ENCODE peak calls at places on chromosomes 16 and 17, in nine cellular contexts. One of them, this sample, is unnamed.

GRCh38 chr16:53412549-53412948 is 21.7 kb upstream of the RBL2 start:
- DNase-seq in GM12878: no peak
- DNase-seq in transverse colon: no peak
- DNase-seq in spleen: no peak
- DNase-seq in GM12891: no peak
- DNase-seq in GM23338: no peak
- DNase-seq in HCT116: no peak
- DNase-seq in HepG2: no peak
- DNase-seq in HL-60: no peak
- DNase-seq in this sample: no peak

GRCh38 chr17:27290916-27291598 is 2.9 kb upstream of the WSB1 start:
- DNase-seq in GM12878: no peak
- DNase-seq in transverse colon: no peak
- DNase-seq in spleen: no peak
- DNase-seq in GM12891: no peak
- DNase-seq in GM23338: no peak
- DNase-seq in HCT116: no peak
- DNase-seq in HepG2: peak; percentile 28
- DNase-seq in HL-60: no peak
- DNase-seq in this sample: no peak

GRCh38 chr16:89141884-89142267 is 29.7 kb upstream of the CDH15 start:
- DNase-seq in GM12878: no peak
- DNase-seq in transverse colon: no peak
- DNase-seq in spleen: no peak
- DNase-seq in GM12891: no peak
- DNase-seq in GM23338: no peak
- DNase-seq in HCT116: no peak
- DNase-seq in HepG2: no peak
- DNase-seq in HL-60: no peak
- DNase-seq in this sample: no peak

GRCh38 chr16:30896890-30897730 is 696 bp downstream of the CTF1 start:
- DNase-seq in GM12878: no peak
- DNase-seq in transverse colon: peak; percentile 91
- DNase-seq in spleen: peak; percentile 95
- DNase-seq in GM12891: peak; percentile 59
- DNase-seq in GM23338: peak; percentile 98
- DNase-seq in HCT116: peak; percentile 86
- DNase-seq in HepG2: peak; percentile 87
- DNase-seq in HL-60: peak; percentile 81
- DNase-seq in this sample: peak; percentile 48

GRCh38 chr16:1900452-1900774 is 17.8 kb downstream of the HS3ST6 start:
- DNase-seq in GM12878: no peak
- DNase-seq in transverse colon: no peak
- DNase-seq in spleen: no peak
- DNase-seq in GM12891: no peak
- DNase-seq in GM23338: no peak
- DNase-seq in HCT116: no peak
- DNase-seq in HepG2: no peak
- DNase-seq in HL-60: no peak
- DNase-seq in this sample: no peak

GRCh38 chr16:90004577-90004976 is 14.7 kb downstream of the DBNDD1 start:
- DNase-seq in GM12878: no peak
- DNase-seq in transverse colon: no peak
- DNase-seq in spleen: no peak
- DNase-seq in GM12891: no peak
- DNase-seq in GM23338: no peak
- DNase-seq in HCT116: no peak
- DNase-seq in HepG2: no peak
- DNase-seq in HL-60: no peak
- DNase-seq in this sample: no peak

GRCh38 chr16:30875881-30876791 is 17.7 kb downstream of the BCL7C start:
- DNase-seq in GM12878: peak; percentile 67
- DNase-seq in transverse colon: peak; percentile 27
- DNase-seq in spleen: no peak
- DNase-seq in GM12891: peak; percentile 48
- DNase-seq in GM23338: peak; percentile 33
- DNase-seq in HCT116: no peak
- DNase-seq in HepG2: no peak
- DNase-seq in HL-60: peak; percentile 67
- DNase-seq in this sample: no peak

GRCh38 chr16:17461951-17462729 is 8.6 kb downstream of the XYLT1 start:
- DNase-seq in GM12878: no peak
- DNase-seq in transverse colon: peak; percentile 38
- DNase-seq in spleen: peak; percentile 86
- DNase-seq in GM12891: no peak
- DNase-seq in GM23338: peak; percentile 61
- DNase-seq in HCT116: no peak
- DNase-seq in HepG2: no peak
- DNase-seq in HL-60: peak; percentile 95
- DNase-seq in this sample: no peak

GRCh38 chr16:28543072-28543471 is 4.3 kb upstream of the NUPR1 start:
- DNase-seq in GM12878: no peak
- DNase-seq in transverse colon: peak; percentile 82
- DNase-seq in spleen: peak; percentile 78
- DNase-seq in GM12891: peak; percentile 42
- DNase-seq in GM23338: no peak
- DNase-seq in HCT116: no peak
- DNase-seq in HepG2: no peak
- DNase-seq in HL-60: peak; percentile 93
- DNase-seq in this sample: no peak

GRCh38 chr17:48409607-48410006 is 20.4 kb downstream of the SKAP1 start:
- DNase-seq in GM12878: no peak
- DNase-seq in transverse colon: no peak
- DNase-seq in spleen: no peak
- DNase-seq in GM12891: no peak
- DNase-seq in GM23338: no peak
- DNase-seq in HCT116: no peak
- DNase-seq in HepG2: no peak
- DNase-seq in HL-60: no peak
- DNase-seq in this sample: no peak

GRCh38 chr16:23520500-23520899 is 10.2 kb upstream of the GGA2 start:
- DNase-seq in GM12878: no peak
- DNase-seq in transverse colon: no peak
- DNase-seq in spleen: no peak
- DNase-seq in GM12891: no peak
- DNase-seq in GM23338: no peak
- DNase-seq in HCT116: no peak
- DNase-seq in HepG2: no peak
- DNase-seq in HL-60: peak; percentile 57
- DNase-seq in this sample: no peak

GRCh38 chr17:2176484-2177175 is 121.7 kb downstream of the HIC1 start:
- DNase-seq in GM12878: no peak
- DNase-seq in transverse colon: no peak
- DNase-seq in spleen: no peak
- DNase-seq in GM12891: no peak
- DNase-seq in GM23338: no peak
- DNase-seq in HCT116: no peak
- DNase-seq in HepG2: no peak
- DNase-seq in HL-60: no peak
- DNase-seq in this sample: no peak

GRCh38 chr16:67917852-67918236 is 13.8 kb downstream of the CTRL start:
- DNase-seq in GM12878: no peak
- DNase-seq in transverse colon: no peak
- DNase-seq in spleen: no peak
- DNase-seq in GM12891: no peak
- DNase-seq in GM23338: no peak
- DNase-seq in HCT116: peak; percentile 45
- DNase-seq in HepG2: peak; percentile 53
- DNase-seq in HL-60: no peak
- DNase-seq in this sample: no peak

GRCh38 chr16:81645303-81645702 is 133.8 kb upstream of the PLCG2 start:
- DNase-seq in GM12878: no peak
- DNase-seq in transverse colon: peak; percentile 54
- DNase-seq in spleen: peak; percentile 54
- DNase-seq in GM12891: no peak
- DNase-seq in GM23338: no peak
- DNase-seq in HCT116: no peak
- DNase-seq in HepG2: no peak
- DNase-seq in HL-60: no peak
- DNase-seq in this sample: no peak

DNA sequence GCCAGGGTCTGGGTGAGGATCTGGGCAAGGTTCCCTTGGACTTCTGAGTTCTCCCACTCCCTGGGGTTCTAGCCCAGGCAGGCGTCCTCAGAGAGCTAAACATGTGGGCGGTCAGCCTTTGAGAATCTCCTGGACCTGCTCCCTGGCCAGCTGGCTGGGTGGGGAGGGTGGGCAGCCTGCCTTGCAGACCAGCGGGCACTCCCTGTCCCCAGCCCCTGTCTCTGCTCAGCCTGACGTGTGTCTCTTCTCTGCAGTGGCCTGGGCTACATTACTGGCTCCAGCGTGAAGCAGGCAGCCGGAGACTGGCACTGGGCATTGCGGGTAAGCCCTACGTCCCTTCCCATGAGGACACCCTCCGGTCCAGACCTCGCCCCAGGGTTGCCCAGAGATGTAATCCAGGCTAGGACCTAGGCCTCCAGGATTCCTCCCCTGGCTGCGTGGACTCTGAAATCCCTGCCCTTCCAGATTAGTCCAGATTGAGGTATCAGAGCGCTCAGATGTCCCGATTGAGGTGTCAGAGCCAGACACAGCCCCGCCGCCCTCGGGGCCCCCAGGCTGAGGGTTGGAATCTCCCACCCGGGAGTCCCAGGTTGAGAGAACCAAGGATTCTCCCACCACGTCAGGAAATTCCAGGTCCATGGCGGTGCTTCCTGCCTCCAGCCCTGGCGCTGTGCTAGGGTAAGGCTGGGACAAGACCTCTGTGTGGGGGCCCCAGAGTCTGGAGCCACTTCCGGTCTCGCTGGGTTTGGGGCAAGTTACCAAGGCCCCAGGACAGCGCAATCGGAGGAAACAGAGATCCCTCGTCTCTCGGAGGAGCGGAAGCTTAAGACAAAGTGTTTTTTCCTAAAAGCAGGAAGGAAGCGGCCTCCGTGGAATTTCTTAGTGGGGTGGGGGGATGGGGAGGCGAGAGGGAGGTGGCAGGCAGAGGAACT is 24.1 kb downstream of the MYBBP1A start:
- DNase-seq in GM12878: no peak
- DNase-seq in transverse colon: no peak
- DNase-seq in spleen: no peak
- DNase-seq in GM12891: no peak
- DNase-seq in GM23338: peak; percentile 29
- DNase-seq in HCT116: no peak
- DNase-seq in HepG2: no peak
- DNase-seq in HL-60: no peak
- DNase-seq in this sample: no peak
- TF ChIP-seq POLR2AphosphoS5 in GM12878: no peak
- TF ChIP-seq POLR2AphosphoS5 in transverse colon: no peak
- TF ChIP-seq POLR2AphosphoS5 in spleen: peak; percentile 79
- TF ChIP-seq POLR2AphosphoS5 in GM12891: no peak
- TF ChIP-seq POLR2AphosphoS5 in GM23338: no peak
- TF ChIP-seq POLR2AphosphoS5 in HCT116: no peak
- TF ChIP-seq POLR2AphosphoS5 in HepG2: no peak
- TF ChIP-seq POLR2AphosphoS5 in HL-60: no peak
- TF ChIP-seq POLR2AphosphoS5 in this sample: no peak

DNA sequence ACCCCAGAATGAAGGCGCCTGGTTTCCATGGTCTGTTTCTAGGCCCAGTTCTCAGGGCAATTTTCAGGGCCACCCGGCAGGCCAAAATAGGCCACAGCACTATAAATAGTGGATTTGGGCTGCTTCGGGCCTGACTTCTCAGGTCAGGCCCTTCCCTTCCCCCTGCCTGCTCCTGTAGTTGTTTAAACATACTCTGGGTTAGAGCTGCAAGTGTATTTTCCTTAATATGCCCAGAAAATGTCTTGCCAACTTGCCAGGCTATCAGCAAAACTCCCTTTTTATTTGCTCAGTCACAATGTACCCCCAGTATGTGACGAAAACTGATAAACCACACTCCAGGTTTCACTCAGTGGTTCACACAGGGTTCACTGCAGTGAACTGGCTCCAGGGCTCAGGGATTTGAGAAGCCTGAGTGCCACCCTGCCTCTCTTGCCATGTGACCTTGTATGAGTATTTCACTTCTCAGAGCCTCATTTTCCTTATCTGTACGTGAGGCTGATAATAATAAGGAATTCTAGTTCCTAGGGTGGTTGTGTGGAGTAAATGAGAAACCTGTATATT is 76.5 kb downstream of the GPRC5B start:
- DNase-seq in GM12878: peak; percentile 49
- DNase-seq in transverse colon: no peak
- DNase-seq in spleen: no peak
- DNase-seq in GM12891: no peak
- DNase-seq in GM23338: no peak
- DNase-seq in HCT116: no peak
- DNase-seq in HepG2: no peak
- DNase-seq in HL-60: no peak
- DNase-seq in this sample: no peak
- TF ChIP-seq POLR2AphosphoS5 in GM12878: no peak
- TF ChIP-seq POLR2AphosphoS5 in transverse colon: no peak
- TF ChIP-seq POLR2AphosphoS5 in spleen: no peak
- TF ChIP-seq POLR2AphosphoS5 in GM12891: no peak
- TF ChIP-seq POLR2AphosphoS5 in GM23338: no peak
- TF ChIP-seq POLR2AphosphoS5 in HCT116: no peak
- TF ChIP-seq POLR2AphosphoS5 in HepG2: no peak
- TF ChIP-seq POLR2AphosphoS5 in HL-60: no peak
- TF ChIP-seq POLR2AphosphoS5 in this sample: no peak

GRCh38 chr17:35801583-35802224 is 6.3 kb upstream of the MMP28 start:
- DNase-seq in GM12878: no peak
- DNase-seq in transverse colon: peak; percentile 81
- DNase-seq in spleen: peak; percentile 83
- DNase-seq in GM12891: no peak
- DNase-seq in GM23338: no peak
- DNase-seq in HCT116: no peak
- DNase-seq in HepG2: no peak
- DNase-seq in HL-60: peak; percentile 80
- DNase-seq in this sample: no peak
- TF ChIP-seq POLR2AphosphoS5 in GM12878: no peak
- TF ChIP-seq POLR2AphosphoS5 in transverse colon: peak; percentile 88
- TF ChIP-seq POLR2AphosphoS5 in spleen: peak; percentile 65
- TF ChIP-seq POLR2AphosphoS5 in GM12891: no peak
- TF ChIP-seq POLR2AphosphoS5 in GM23338: no peak
- TF ChIP-seq POLR2AphosphoS5 in HCT116: no peak
- TF ChIP-seq POLR2AphosphoS5 in HepG2: no peak
- TF ChIP-seq POLR2AphosphoS5 in HL-60: peak; percentile 63
- TF ChIP-seq POLR2AphosphoS5 in this sample: no peak

DNA sequence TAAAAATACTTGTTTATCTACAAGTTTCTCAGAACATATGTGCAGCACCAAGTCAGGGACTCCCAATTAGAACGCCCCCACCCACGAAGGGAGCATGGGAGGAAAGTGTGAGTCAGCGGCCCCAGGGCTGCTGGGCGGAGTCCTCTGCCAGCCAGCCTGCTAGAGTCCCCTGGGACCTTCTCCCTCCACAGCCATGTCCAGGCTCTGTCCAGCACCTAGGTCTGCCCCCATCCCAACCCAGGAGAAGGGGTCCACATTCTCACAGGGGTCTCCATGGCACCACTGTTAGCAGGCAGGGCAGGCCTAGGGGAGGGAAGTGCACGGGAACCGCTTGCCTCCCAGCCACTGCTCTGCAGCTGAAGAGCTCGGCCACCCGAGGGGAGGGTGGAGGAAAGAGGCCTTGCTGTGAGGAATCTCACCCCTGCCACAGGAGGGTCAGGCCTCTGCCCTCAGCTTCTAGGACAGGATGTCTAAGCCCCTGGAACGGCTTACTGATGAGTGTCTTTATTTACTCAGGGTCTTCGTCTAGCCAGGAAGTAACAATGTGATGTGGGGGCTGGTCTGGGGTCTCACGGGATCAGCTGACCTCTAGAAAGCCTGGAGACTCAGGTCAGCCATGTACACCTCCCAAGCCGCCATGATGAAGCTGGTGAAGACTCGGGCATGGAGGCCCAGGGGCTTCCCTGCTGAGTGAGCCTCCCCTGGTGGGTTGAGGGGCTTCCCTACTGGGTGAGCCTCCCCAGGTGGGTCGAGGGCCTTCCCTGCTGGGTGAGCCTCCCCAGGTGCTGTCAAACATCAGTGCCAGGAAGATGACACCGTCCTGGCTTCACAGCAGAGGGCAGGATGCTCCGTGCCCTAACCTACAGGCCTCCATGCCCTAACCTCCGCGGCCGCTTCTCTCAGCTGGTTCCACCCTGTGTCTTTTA is 190.3 kb downstream of the RBFOX3 start:
- DNase-seq in GM12878: no peak
- DNase-seq in transverse colon: no peak
- DNase-seq in spleen: no peak
- DNase-seq in GM12891: no peak
- DNase-seq in GM23338: no peak
- DNase-seq in HCT116: peak; percentile 26
- DNase-seq in HepG2: no peak
- DNase-seq in HL-60: no peak
- DNase-seq in this sample: no peak
- TF ChIP-seq POLR2AphosphoS5 in GM12878: no peak
- TF ChIP-seq POLR2AphosphoS5 in transverse colon: no peak
- TF ChIP-seq POLR2AphosphoS5 in spleen: no peak
- TF ChIP-seq POLR2AphosphoS5 in GM12891: no peak
- TF ChIP-seq POLR2AphosphoS5 in GM23338: no peak
- TF ChIP-seq POLR2AphosphoS5 in HCT116: no peak
- TF ChIP-seq POLR2AphosphoS5 in HepG2: no peak
- TF ChIP-seq POLR2AphosphoS5 in HL-60: no peak
- TF ChIP-seq POLR2AphosphoS5 in this sample: no peak